ENCODE peak calls at places on chromosomes 2 and 18, in five cellular contexts. One of them, this sample, is unnamed.

GRCh38 chr2:65638438-65638837 is 206.0 kb upstream of the SPRED2 start:
- DNase-seq in activated naive CD8-positive, alpha-beta T cell treated with anti-CD3 and anti-CD28 coated beads for 36 hours: no peak
- DNase-seq in stimulated activated CD4-positive, alpha-beta T cell treated with anti-CD3 and anti-CD28 coated beads, TNF-alpha, amount 100 ng/mL, for 4 hours: no peak
- DNase-seq in stimulated activated CD8-positive, alpha-beta memory T cell treated with anti-CD3 and anti-CD28 coated beads, Interleukin-15, amount 100 ng/mL, for 24 hours: no peak
- DNase-seq in GM04504: no peak
- DNase-seq in this sample: no peak

GRCh38 chr2:61091485-61091884 is 25.8 kb downstream of the SANBR start:
- DNase-seq in stimulated activated CD4-positive, alpha-beta T cell treated with anti-CD3 and anti-CD28 coated beads, TNF-alpha, amount 100 ng/mL, for 4 hours: no peak
- DNase-seq in stimulated activated CD8-positive, alpha-beta memory T cell treated with anti-CD3 and anti-CD28 coated beads, Interleukin-15, amount 100 ng/mL, for 24 hours: no peak
- DNase-seq in activated naive CD8-positive, alpha-beta T cell treated with anti-CD3 and anti-CD28 coated beads for 36 hours: no peak
- DNase-seq in GM04504: no peak
- DNase-seq in this sample: no peak

GRCh38 chr2:217996345-217996744 is 6.5 kb downstream of the TNS1 start:
- DNase-seq in activated naive CD8-positive, alpha-beta T cell treated with anti-CD3 and anti-CD28 coated beads for 36 hours: no peak
- DNase-seq in stimulated activated CD4-positive, alpha-beta T cell treated with anti-CD3 and anti-CD28 coated beads, TNF-alpha, amount 100 ng/mL, for 4 hours: no peak
- DNase-seq in GM04504: peak; percentile 54
- DNase-seq in stimulated activated CD8-positive, alpha-beta memory T cell treated with anti-CD3 and anti-CD28 coated beads, Interleukin-15, amount 100 ng/mL, for 24 hours: no peak
- DNase-seq in this sample: no peak

GRCh38 chr2:240958366-240959213 is 39.8 kb upstream of the SNED1 start:
- DNase-seq in stimulated activated CD4-positive, alpha-beta T cell treated with anti-CD3 and anti-CD28 coated beads, TNF-alpha, amount 100 ng/mL, for 4 hours: no peak
- DNase-seq in stimulated activated CD8-positive, alpha-beta memory T cell treated with anti-CD3 and anti-CD28 coated beads, Interleukin-15, amount 100 ng/mL, for 24 hours: no peak
- DNase-seq in activated naive CD8-positive, alpha-beta T cell treated with anti-CD3 and anti-CD28 coated beads for 36 hours: no peak
- DNase-seq in GM04504: no peak
- DNase-seq in this sample: no peak

GRCh38 chr2:105674859-105675541 is 69.7 kb upstream of the NCK2 start:
- DNase-seq in stimulated activated CD8-positive, alpha-beta memory T cell treated with anti-CD3 and anti-CD28 coated beads, Interleukin-15, amount 100 ng/mL, for 24 hours: no peak
- DNase-seq in GM04504: no peak
- DNase-seq in activated naive CD8-positive, alpha-beta T cell treated with anti-CD3 and anti-CD28 coated beads for 36 hours: peak; percentile 60
- DNase-seq in stimulated activated CD4-positive, alpha-beta T cell treated with anti-CD3 and anti-CD28 coated beads, TNF-alpha, amount 100 ng/mL, for 4 hours: no peak
- DNase-seq in this sample: no peak

GRCh38 chr2:36965196-36965595 is 1.1 kb downstream of the STRN start:
- DNase-seq in GM04504: no peak
- DNase-seq in activated naive CD8-positive, alpha-beta T cell treated with anti-CD3 and anti-CD28 coated beads for 36 hours: no peak
- DNase-seq in stimulated activated CD8-positive, alpha-beta memory T cell treated with anti-CD3 and anti-CD28 coated beads, Interleukin-15, amount 100 ng/mL, for 24 hours: no peak
- DNase-seq in stimulated activated CD4-positive, alpha-beta T cell treated with anti-CD3 and anti-CD28 coated beads, TNF-alpha, amount 100 ng/mL, for 4 hours: no peak
- DNase-seq in this sample: no peak

GRCh38 chr18:3453540-3454364 is 3.8 kb downstream of the TGIF1 start:
- DNase-seq in GM04504: peak; percentile 97
- DNase-seq in stimulated activated CD4-positive, alpha-beta T cell treated with anti-CD3 and anti-CD28 coated beads, TNF-alpha, amount 100 ng/mL, for 4 hours: no peak
- DNase-seq in activated naive CD8-positive, alpha-beta T cell treated with anti-CD3 and anti-CD28 coated beads for 36 hours: peak; percentile 29
- DNase-seq in stimulated activated CD8-positive, alpha-beta memory T cell treated with anti-CD3 and anti-CD28 coated beads, Interleukin-15, amount 100 ng/mL, for 24 hours: no peak
- DNase-seq in this sample: no peak

GRCh38 chr2:9374071-9374730 is 49.1 kb downstream of the ITGB1BP1 start:
- DNase-seq in GM04504: no peak
- DNase-seq in stimulated activated CD4-positive, alpha-beta T cell treated with anti-CD3 and anti-CD28 coated beads, TNF-alpha, amount 100 ng/mL, for 4 hours: no peak
- DNase-seq in stimulated activated CD8-positive, alpha-beta memory T cell treated with anti-CD3 and anti-CD28 coated beads, Interleukin-15, amount 100 ng/mL, for 24 hours: no peak
- DNase-seq in activated naive CD8-positive, alpha-beta T cell treated with anti-CD3 and anti-CD28 coated beads for 36 hours: no peak
- DNase-seq in this sample: no peak

GRCh38 chr2:156818944-156819343 is 382.8 kb downstream of the GPD2 start:
- DNase-seq in activated naive CD8-positive, alpha-beta T cell treated with anti-CD3 and anti-CD28 coated beads for 36 hours: no peak
- DNase-seq in stimulated activated CD4-positive, alpha-beta T cell treated with anti-CD3 and anti-CD28 coated beads, TNF-alpha, amount 100 ng/mL, for 4 hours: no peak
- DNase-seq in GM04504: no peak
- DNase-seq in stimulated activated CD8-positive, alpha-beta memory T cell treated with anti-CD3 and anti-CD28 coated beads, Interleukin-15, amount 100 ng/mL, for 24 hours: no peak
- DNase-seq in this sample: no peak

GRCh38 chr2:85468704-85469349 is 50.3 kb downstream of the SH2D6 start:
- DNase-seq in stimulated activated CD8-positive, alpha-beta memory T cell treated with anti-CD3 and anti-CD28 coated beads, Interleukin-15, amount 100 ng/mL, for 24 hours: no peak
- DNase-seq in GM04504: peak; percentile 32
- DNase-seq in activated naive CD8-positive, alpha-beta T cell treated with anti-CD3 and anti-CD28 coated beads for 36 hours: no peak
- DNase-seq in stimulated activated CD4-positive, alpha-beta T cell treated with anti-CD3 and anti-CD28 coated beads, TNF-alpha, amount 100 ng/mL, for 4 hours: no peak
- DNase-seq in this sample: peak; percentile 39

GRCh38 chr18:58989184-58989759 is 124.6 kb downstream of the ZNF532 start:
- DNase-seq in stimulated activated CD8-positive, alpha-beta memory T cell treated with anti-CD3 and anti-CD28 coated beads, Interleukin-15, amount 100 ng/mL, for 24 hours: no peak
- DNase-seq in stimulated activated CD4-positive, alpha-beta T cell treated with anti-CD3 and anti-CD28 coated beads, TNF-alpha, amount 100 ng/mL, for 4 hours: no peak
- DNase-seq in GM04504: no peak
- DNase-seq in activated naive CD8-positive, alpha-beta T cell treated with anti-CD3 and anti-CD28 coated beads for 36 hours: no peak
- DNase-seq in this sample: no peak

GRCh38 chr2:17979707-17980106 is 101.2 kb downstream of the KCNS3 start:
- DNase-seq in activated naive CD8-positive, alpha-beta T cell treated with anti-CD3 and anti-CD28 coated beads for 36 hours: no peak
- DNase-seq in GM04504: peak; percentile 66
- DNase-seq in stimulated activated CD8-positive, alpha-beta memory T cell treated with anti-CD3 and anti-CD28 coated beads, Interleukin-15, amount 100 ng/mL, for 24 hours: no peak
- DNase-seq in stimulated activated CD4-positive, alpha-beta T cell treated with anti-CD3 and anti-CD28 coated beads, TNF-alpha, amount 100 ng/mL, for 4 hours: no peak
- DNase-seq in this sample: no peak

GRCh38 chr2:119011162-119011909 is 69.3 kb downstream of the MARCO start:
- DNase-seq in GM04504: peak; percentile 4
- DNase-seq in stimulated activated CD8-positive, alpha-beta memory T cell treated with anti-CD3 and anti-CD28 coated beads, Interleukin-15, amount 100 ng/mL, for 24 hours: no peak
- DNase-seq in stimulated activated CD4-positive, alpha-beta T cell treated with anti-CD3 and anti-CD28 coated beads, TNF-alpha, amount 100 ng/mL, for 4 hours: no peak
- DNase-seq in activated naive CD8-positive, alpha-beta T cell treated with anti-CD3 and anti-CD28 coated beads for 36 hours: peak; percentile 40
- DNase-seq in this sample: peak; percentile 8

GRCh38 chr2:102283996-102284395 is 27.4 kb upstream of the IL1RL1 start:
- DNase-seq in stimulated activated CD4-positive, alpha-beta T cell treated with anti-CD3 and anti-CD28 coated beads, TNF-alpha, amount 100 ng/mL, for 4 hours: no peak
- DNase-seq in stimulated activated CD8-positive, alpha-beta memory T cell treated with anti-CD3 and anti-CD28 coated beads, Interleukin-15, amount 100 ng/mL, for 24 hours: no peak
- DNase-seq in activated naive CD8-positive, alpha-beta T cell treated with anti-CD3 and anti-CD28 coated beads for 36 hours: no peak
- DNase-seq in GM04504: no peak
- DNase-seq in this sample: no peak

GRCh38 chr2:144201868-144202468 is 318.0 kb downstream of the ZEB2 start:
- DNase-seq in stimulated activated CD4-positive, alpha-beta T cell treated with anti-CD3 and anti-CD28 coated beads, TNF-alpha, amount 100 ng/mL, for 4 hours: no peak
- DNase-seq in activated naive CD8-positive, alpha-beta T cell treated with anti-CD3 and anti-CD28 coated beads for 36 hours: no peak
- DNase-seq in stimulated activated CD8-positive, alpha-beta memory T cell treated with anti-CD3 and anti-CD28 coated beads, Interleukin-15, amount 100 ng/mL, for 24 hours: no peak
- DNase-seq in GM04504: no peak
- DNase-seq in this sample: no peak

GRCh38 chr18:24019641-24020331 is 5.2 kb downstream of the TTC39C start:
- DNase-seq in stimulated activated CD8-positive, alpha-beta memory T cell treated with anti-CD3 and anti-CD28 coated beads, Interleukin-15, amount 100 ng/mL, for 24 hours: no peak
- DNase-seq in activated naive CD8-positive, alpha-beta T cell treated with anti-CD3 and anti-CD28 coated beads for 36 hours: peak; percentile 59
- DNase-seq in stimulated activated CD4-positive, alpha-beta T cell treated with anti-CD3 and anti-CD28 coated beads, TNF-alpha, amount 100 ng/mL, for 4 hours: no peak
- DNase-seq in GM04504: no peak
- DNase-seq in this sample: no peak

GRCh38 chr2:226185613-226186211 is 613.9 kb downstream of the IRS1 start:
- DNase-seq in stimulated activated CD8-positive, alpha-beta memory T cell treated with anti-CD3 and anti-CD28 coated beads, Interleukin-15, amount 100 ng/mL, for 24 hours: no peak
- DNase-seq in stimulated activated CD4-positive, alpha-beta T cell treated with anti-CD3 and anti-CD28 coated beads, TNF-alpha, amount 100 ng/mL, for 4 hours: no peak
- DNase-seq in activated naive CD8-positive, alpha-beta T cell treated with anti-CD3 and anti-CD28 coated beads for 36 hours: no peak
- DNase-seq in GM04504: peak; percentile 87
- DNase-seq in this sample: no peak

GRCh38 chr2:29309090-29310054 is 194.2 kb downstream of the CLIP4 start:
- DNase-seq in stimulated activated CD8-positive, alpha-beta memory T cell treated with anti-CD3 and anti-CD28 coated beads, Interleukin-15, amount 100 ng/mL, for 24 hours: no peak
- DNase-seq in GM04504: no peak
- DNase-seq in activated naive CD8-positive, alpha-beta T cell treated with anti-CD3 and anti-CD28 coated beads for 36 hours: peak; percentile 19
- DNase-seq in stimulated activated CD4-positive, alpha-beta T cell treated with anti-CD3 and anti-CD28 coated beads, TNF-alpha, amount 100 ng/mL, for 4 hours: no peak
- DNase-seq in this sample: peak; percentile 31

GRCh38 chr2:26735883-26736588 is 28.0 kb upstream of the SLC35F6 start:
- DNase-seq in activated naive CD8-positive, alpha-beta T cell treated with anti-CD3 and anti-CD28 coated beads for 36 hours: no peak
- DNase-seq in stimulated activated CD8-positive, alpha-beta memory T cell treated with anti-CD3 and anti-CD28 coated beads, Interleukin-15, amount 100 ng/mL, for 24 hours: no peak
- DNase-seq in stimulated activated CD4-positive, alpha-beta T cell treated with anti-CD3 and anti-CD28 coated beads, TNF-alpha, amount 100 ng/mL, for 4 hours: no peak
- DNase-seq in GM04504: no peak
- DNase-seq in this sample: no peak

GRCh38 chr2:23542390-23542789 is 157.4 kb downstream of the KLHL29 start:
- DNase-seq in stimulated activated CD8-positive, alpha-beta memory T cell treated with anti-CD3 and anti-CD28 coated beads, Interleukin-15, amount 100 ng/mL, for 24 hours: no peak
- DNase-seq in GM04504: no peak
- DNase-seq in stimulated activated CD4-positive, alpha-beta T cell treated with anti-CD3 and anti-CD28 coated beads, TNF-alpha, amount 100 ng/mL, for 4 hours: no peak
- DNase-seq in activated naive CD8-positive, alpha-beta T cell treated with anti-CD3 and anti-CD28 coated beads for 36 hours: no peak
- DNase-seq in this sample: no peak

GRCh38 chr2:169637620-169638019 is 53.5 kb downstream of the PPIG start:
- DNase-seq in stimulated activated CD4-positive, alpha-beta T cell treated with anti-CD3 and anti-CD28 coated beads, TNF-alpha, amount 100 ng/mL, for 4 hours: no peak
- DNase-seq in activated naive CD8-positive, alpha-beta T cell treated with anti-CD3 and anti-CD28 coated beads for 36 hours: no peak
- DNase-seq in stimulated activated CD8-positive, alpha-beta memory T cell treated with anti-CD3 and anti-CD28 coated beads, Interleukin-15, amount 100 ng/mL, for 24 hours: no peak
- DNase-seq in GM04504: peak; percentile 26
- DNase-seq in this sample: no peak

GRCh38 chr2:156199588-156199987 is 132.9 kb downstream of the NR4A2 start:
- DNase-seq in stimulated activated CD4-positive, alpha-beta T cell treated with anti-CD3 and anti-CD28 coated beads, TNF-alpha, amount 100 ng/mL, for 4 hours: no peak
- DNase-seq in GM04504: no peak
- DNase-seq in activated naive CD8-positive, alpha-beta T cell treated with anti-CD3 and anti-CD28 coated beads for 36 hours: no peak
- DNase-seq in stimulated activated CD8-positive, alpha-beta memory T cell treated with anti-CD3 and anti-CD28 coated beads, Interleukin-15, amount 100 ng/mL, for 24 hours: no peak
- DNase-seq in this sample: no peak

GRCh38 chr2:127424598-127425379 is 6.6 kb downstream of the PROC start:
- DNase-seq in GM04504: no peak
- DNase-seq in stimulated activated CD4-positive, alpha-beta T cell treated with anti-CD3 and anti-CD28 coated beads, TNF-alpha, amount 100 ng/mL, for 4 hours: no peak
- DNase-seq in activated naive CD8-positive, alpha-beta T cell treated with anti-CD3 and anti-CD28 coated beads for 36 hours: no peak
- DNase-seq in stimulated activated CD8-positive, alpha-beta memory T cell treated with anti-CD3 and anti-CD28 coated beads, Interleukin-15, amount 100 ng/mL, for 24 hours: no peak
- DNase-seq in this sample: no peak

GRCh38 chr2:85584354-85584856 is at the start of gene VAMP5:
- DNase-seq in stimulated activated CD8-positive, alpha-beta memory T cell treated with anti-CD3 and anti-CD28 coated beads, Interleukin-15, amount 100 ng/mL, for 24 hours: no peak
- DNase-seq in activated naive CD8-positive, alpha-beta T cell treated with anti-CD3 and anti-CD28 coated beads for 36 hours: peak; percentile 54
- DNase-seq in GM04504: no peak
- DNase-seq in stimulated activated CD4-positive, alpha-beta T cell treated with anti-CD3 and anti-CD28 coated beads, TNF-alpha, amount 100 ng/mL, for 4 hours: no peak
- DNase-seq in this sample: no peak

GRCh38 chr18:33755918-33756590 is 178.0 kb downstream of the ASXL3 start:
- DNase-seq in GM04504: peak; percentile 46
- DNase-seq in activated naive CD8-positive, alpha-beta T cell treated with anti-CD3 and anti-CD28 coated beads for 36 hours: no peak
- DNase-seq in stimulated activated CD4-positive, alpha-beta T cell treated with anti-CD3 and anti-CD28 coated beads, TNF-alpha, amount 100 ng/mL, for 4 hours: no peak
- DNase-seq in stimulated activated CD8-positive, alpha-beta memory T cell treated with anti-CD3 and anti-CD28 coated beads, Interleukin-15, amount 100 ng/mL, for 24 hours: no peak
- DNase-seq in this sample: peak; percentile 86

GRCh38 chr2:205929445-205930027 is 156.4 kb downstream of the INO80D start:
- DNase-seq in activated naive CD8-positive, alpha-beta T cell treated with anti-CD3 and anti-CD28 coated beads for 36 hours: no peak
- DNase-seq in stimulated activated CD8-positive, alpha-beta memory T cell treated with anti-CD3 and anti-CD28 coated beads, Interleukin-15, amount 100 ng/mL, for 24 hours: no peak
- DNase-seq in stimulated activated CD4-positive, alpha-beta T cell treated with anti-CD3 and anti-CD28 coated beads, TNF-alpha, amount 100 ng/mL, for 4 hours: no peak
- DNase-seq in GM04504: no peak
- DNase-seq in this sample: no peak

GRCh38 chr18:703660-704018 is 8.8 kb downstream of the ENOSF1 start:
- DNase-seq in stimulated activated CD4-positive, alpha-beta T cell treated with anti-CD3 and anti-CD28 coated beads, TNF-alpha, amount 100 ng/mL, for 4 hours: no peak
- DNase-seq in GM04504: no peak
- DNase-seq in activated naive CD8-positive, alpha-beta T cell treated with anti-CD3 and anti-CD28 coated beads for 36 hours: no peak
- DNase-seq in stimulated activated CD8-positive, alpha-beta memory T cell treated with anti-CD3 and anti-CD28 coated beads, Interleukin-15, amount 100 ng/mL, for 24 hours: no peak
- DNase-seq in this sample: no peak

GRCh38 chr2:99032786-99033185 is 96.8 kb upstream of the CRACDL start:
- DNase-seq in stimulated activated CD8-positive, alpha-beta memory T cell treated with anti-CD3 and anti-CD28 coated beads, Interleukin-15, amount 100 ng/mL, for 24 hours: no peak
- DNase-seq in GM04504: no peak
- DNase-seq in activated naive CD8-positive, alpha-beta T cell treated with anti-CD3 and anti-CD28 coated beads for 36 hours: no peak
- DNase-seq in stimulated activated CD4-positive, alpha-beta T cell treated with anti-CD3 and anti-CD28 coated beads, TNF-alpha, amount 100 ng/mL, for 4 hours: no peak
- DNase-seq in this sample: no peak

GRCh38 chr2:182891611-182892010 is 25.2 kb upstream of the FRZB start:
- DNase-seq in stimulated activated CD8-positive, alpha-beta memory T cell treated with anti-CD3 and anti-CD28 coated beads, Interleukin-15, amount 100 ng/mL, for 24 hours: no peak
- DNase-seq in activated naive CD8-positive, alpha-beta T cell treated with anti-CD3 and anti-CD28 coated beads for 36 hours: no peak
- DNase-seq in GM04504: no peak
- DNase-seq in stimulated activated CD4-positive, alpha-beta T cell treated with anti-CD3 and anti-CD28 coated beads, TNF-alpha, amount 100 ng/mL, for 4 hours: no peak
- DNase-seq in this sample: no peak

This sample was measured in DMS153.